ENCODE peak calls at places on chromosomes 4 and X, in nine cellular contexts. One of them, this sample, is unnamed.

GRCh38 chrX:32533848-32534247 is 677.5 kb downstream of the DMD start:
- DNase-seq in left colon: no peak
- DNase-seq in putamen: no peak
- DNase-seq in fibroblast of the conjunctiva: no peak
- DNase-seq in hepatic stellate cell: no peak
- DNase-seq in AG09309: no peak
- DNase-seq in upper lobe of left lung: no peak
- DNase-seq in activated CD4-positive, alpha-beta T cell treated with anti-CD3 and anti-CD28 coated beads, Interleukin-2, amount 50 U/mL, for 1 hour: no peak
- DNase-seq in stimulated activated CD4-positive, alpha-beta T cell treated with anti-CD3 and anti-CD28 coated beads, Interleukin-1b, Interleukin-23, amount 100 ng/mL, for 48 hours: no peak
- DNase-seq in this sample: no peak

GRCh38 chrX:119523664-119524184 is 41.5 kb downstream of the STEEP1 start:
- DNase-seq in fibroblast of the conjunctiva: no peak
- DNase-seq in putamen: no peak
- DNase-seq in hepatic stellate cell: no peak
- DNase-seq in activated CD4-positive, alpha-beta T cell treated with anti-CD3 and anti-CD28 coated beads, Interleukin-2, amount 50 U/mL, for 1 hour: no peak
- DNase-seq in AG09309: no peak
- DNase-seq in stimulated activated CD4-positive, alpha-beta T cell treated with anti-CD3 and anti-CD28 coated beads, Interleukin-1b, Interleukin-23, amount 100 ng/mL, for 48 hours: no peak
- DNase-seq in upper lobe of left lung: no peak
- DNase-seq in left colon: no peak
- DNase-seq in this sample: no peak

GRCh38 chrX:2848806-2849420 is 20.2 kb downstream of the GYG2 start:
- DNase-seq in putamen: no peak
- DNase-seq in activated CD4-positive, alpha-beta T cell treated with anti-CD3 and anti-CD28 coated beads, Interleukin-2, amount 50 U/mL, for 1 hour: no peak
- DNase-seq in left colon: no peak
- DNase-seq in fibroblast of the conjunctiva: peak; percentile 4
- DNase-seq in hepatic stellate cell: peak; percentile 45
- DNase-seq in stimulated activated CD4-positive, alpha-beta T cell treated with anti-CD3 and anti-CD28 coated beads, Interleukin-1b, Interleukin-23, amount 100 ng/mL, for 48 hours: no peak
- DNase-seq in AG09309: peak; percentile 40
- DNase-seq in upper lobe of left lung: no peak
- DNase-seq in this sample: no peak

GRCh38 chr4:67885727-67886126 is 1.9 kb upstream of the TMPRSS11D start:
- DNase-seq in hepatic stellate cell: peak; percentile 32
- DNase-seq in activated CD4-positive, alpha-beta T cell treated with anti-CD3 and anti-CD28 coated beads, Interleukin-2, amount 50 U/mL, for 1 hour: no peak
- DNase-seq in left colon: no peak
- DNase-seq in upper lobe of left lung: no peak
- DNase-seq in stimulated activated CD4-positive, alpha-beta T cell treated with anti-CD3 and anti-CD28 coated beads, Interleukin-1b, Interleukin-23, amount 100 ng/mL, for 48 hours: no peak
- DNase-seq in AG09309: peak; percentile 46
- DNase-seq in fibroblast of the conjunctiva: no peak
- DNase-seq in putamen: no peak
- DNase-seq in this sample: no peak

GRCh38 chr4:629916-630641 is 4.7 kb downstream of the PDE6B start:
- DNase-seq in putamen: no peak
- DNase-seq in activated CD4-positive, alpha-beta T cell treated with anti-CD3 and anti-CD28 coated beads, Interleukin-2, amount 50 U/mL, for 1 hour: no peak
- DNase-seq in stimulated activated CD4-positive, alpha-beta T cell treated with anti-CD3 and anti-CD28 coated beads, Interleukin-1b, Interleukin-23, amount 100 ng/mL, for 48 hours: no peak
- DNase-seq in AG09309: no peak
- DNase-seq in upper lobe of left lung: no peak
- DNase-seq in hepatic stellate cell: no peak
- DNase-seq in fibroblast of the conjunctiva: no peak
- DNase-seq in left colon: no peak
- DNase-seq in this sample: no peak

GRCh38 chr4:77015390-77015789 is 60.4 kb downstream of the CCNI start:
- DNase-seq in hepatic stellate cell: peak; percentile 29
- DNase-seq in upper lobe of left lung: no peak
- DNase-seq in activated CD4-positive, alpha-beta T cell treated with anti-CD3 and anti-CD28 coated beads, Interleukin-2, amount 50 U/mL, for 1 hour: no peak
- DNase-seq in AG09309: no peak
- DNase-seq in fibroblast of the conjunctiva: no peak
- DNase-seq in putamen: no peak
- DNase-seq in stimulated activated CD4-positive, alpha-beta T cell treated with anti-CD3 and anti-CD28 coated beads, Interleukin-1b, Interleukin-23, amount 100 ng/mL, for 48 hours: no peak
- DNase-seq in left colon: no peak
- DNase-seq in this sample: no peak

GRCh38 chr4:27000820-27001219 is 140.2 kb downstream of the STIM2 start:
- DNase-seq in putamen: no peak
- DNase-seq in hepatic stellate cell: no peak
- DNase-seq in upper lobe of left lung: no peak
- DNase-seq in left colon: no peak
- DNase-seq in stimulated activated CD4-positive, alpha-beta T cell treated with anti-CD3 and anti-CD28 coated beads, Interleukin-1b, Interleukin-23, amount 100 ng/mL, for 48 hours: no peak
- DNase-seq in activated CD4-positive, alpha-beta T cell treated with anti-CD3 and anti-CD28 coated beads, Interleukin-2, amount 50 U/mL, for 1 hour: no peak
- DNase-seq in fibroblast of the conjunctiva: no peak
- DNase-seq in AG09309: no peak
- DNase-seq in this sample: no peak

GRCh38 chrX:40411350-40412111 is 169.2 kb upstream of the ATP6AP2 start:
- DNase-seq in upper lobe of left lung: no peak
- DNase-seq in AG09309: no peak
- DNase-seq in left colon: no peak
- DNase-seq in fibroblast of the conjunctiva: no peak
- DNase-seq in stimulated activated CD4-positive, alpha-beta T cell treated with anti-CD3 and anti-CD28 coated beads, Interleukin-1b, Interleukin-23, amount 100 ng/mL, for 48 hours: no peak
- DNase-seq in hepatic stellate cell: no peak
- DNase-seq in activated CD4-positive, alpha-beta T cell treated with anti-CD3 and anti-CD28 coated beads, Interleukin-2, amount 50 U/mL, for 1 hour: no peak
- DNase-seq in putamen: no peak
- DNase-seq in this sample: no peak

GRCh38 chr4:7902101-7902553 is 37.5 kb downstream of the AFAP1 start:
- DNase-seq in left colon: no peak
- DNase-seq in hepatic stellate cell: no peak
- DNase-seq in AG09309: no peak
- DNase-seq in putamen: no peak
- DNase-seq in upper lobe of left lung: no peak
- DNase-seq in activated CD4-positive, alpha-beta T cell treated with anti-CD3 and anti-CD28 coated beads, Interleukin-2, amount 50 U/mL, for 1 hour: no peak
- DNase-seq in stimulated activated CD4-positive, alpha-beta T cell treated with anti-CD3 and anti-CD28 coated beads, Interleukin-1b, Interleukin-23, amount 100 ng/mL, for 48 hours: no peak
- DNase-seq in fibroblast of the conjunctiva: no peak
- DNase-seq in this sample: no peak